ENCODE peak calls at places on chromosomes 13 and 19, in eight cellular contexts. Y, T, U, P, A, M, S and R are unnamed samples.

GRCh38 chr13:73189365-73189764 is 130.6 kb downstream of the KLF5 start:
- DNase-seq in Y (no peak), U (no peak), T (no peak), A (no peak), P (no peak), M (no peak), S (no peak), R (no peak)

GRCh38 chr19:42051166-42052115 is 18.6 kb downstream of the GRIK5 start:
- DNase-seq in P (no peak), U (no peak), M (no peak), T (no peak), Y (no peak), A (no peak), S (no peak), R (no peak)

GRCh38 chr13:51342706-51343105 is 3.2 kb downstream of the SERPINE3 start:
- DNase-seq in M (no peak), T (no peak), S (no peak), A (peak; percentile 76), U (no peak), P (no peak), Y (no peak), R (no peak)

GRCh38 chr19:13841339-13842293 is 35.3 kb upstream of the NANOS3 start:
- DNase-seq in T (no peak), P (no peak), M (no peak), Y (peak; percentile 86), U (peak; percentile 53), S (no peak), A (peak; percentile 48), R (no peak)

GRCh38 chr13:23743269-23743668 is 145.9 kb downstream of the MIPEP start:
- DNase-seq in M (peak; percentile 24), U (peak; percentile 41), P (no peak), T (no peak), S (no peak), A (no peak), Y (no peak), R (no peak)

GRCh38 chr19:52102163-52102562 is 6.6 kb upstream of the ZNF841 start:
- DNase-seq in M (no peak), Y (no peak), P (no peak), A (no peak), U (no peak), S (no peak), T (no peak), R (no peak)

GRCh38 chr19:20863176-20863575 is 59.9 kb upstream of the ZNF85 start:
- DNase-seq in Y (no peak), A (no peak), P (no peak), S (no peak), M (no peak), T (no peak), U (no peak), R (no peak)

GRCh38 chr19:42280761-42281174 is 11.7 kb downstream of the CIC start:
- DNase-seq in Y (peak; percentile 90), S (no peak), A (peak; percentile 21), T (peak; percentile 73), P (no peak), U (no peak), M (no peak), R (no peak)

GRCh38 chr19:43633520-43633919 is 6.1 kb downstream of the CADM4 start:
- DNase-seq in U (no peak), M (no peak), S (no peak), Y (no peak), A (no peak), P (no peak), T (no peak), R (no peak)

GRCh38 chr13:49022472-49023144 is 46.9 kb downstream of the FNDC3A start:
- DNase-seq in M (no peak), U (no peak), Y (no peak), A (peak; percentile 28), T (no peak), P (no peak), S (no peak), R (no peak)

GRCh38 chr13:21998279-21998678 is 327.4 kb downstream of the FGF9 start:
- DNase-seq in Y (no peak), T (no peak), S (no peak), A (no peak), M (no peak), P (no peak), U (no peak), R (peak; percentile 33)

GRCh38 chr19:11624064-11624463 is 26.8 kb downstream of the ZNF627 start:
- DNase-seq in P (no peak), M (no peak), A (peak; percentile 69), Y (no peak), U (no peak), T (no peak), S (no peak), R (no peak)

GRCh38 chr19:49595006-49595818 is 4.2 kb downstream of the PRR12 start:
- DNase-seq in M (no peak), S (no peak), P (no peak), T (no peak), A (no peak), U (no peak), Y (no peak), R (no peak)

GRCh38 chr19:4277051-4277700 is 1.9 kb upstream of the SHD start:
- DNase-seq in T (no peak), S (no peak), P (no peak), U (no peak), A (no peak), M (no peak), Y (no peak), R (no peak)

GRCh38 chr19:18543814-18544475 is 572 bp upstream of the FKBP8 start:
- DNase-seq in S (peak; percentile 41), Y (no peak), P (no peak), M (peak; percentile 88), U (peak; percentile 79), A (peak; percentile 63), T (no peak), R (no peak)

GRCh38 chr19:13621413-13621812 is 115.1 kb upstream of the CACNA1A start:
- DNase-seq in Y (peak; percentile 55), U (peak; percentile 32), A (peak; percentile 80), M (no peak), S (peak; percentile 54), P (no peak), T (no peak), R (no peak)

GRCh38 chr19:19361075-19361594 is 40.5 kb downstream of the MAU2 start:
- DNase-seq in U (peak; percentile 84), A (peak; percentile 84), S (peak; percentile 87), Y (peak; percentile 90), M (peak; percentile 82), P (peak; percentile 57), T (no peak), R (peak; percentile 77)

GRCh38 chr19:35704218-35704617 is at the start of gene ZBTB32:
- DNase-seq in Y (no peak), U (no peak), A (peak; percentile 51), T (no peak), M (no peak), P (no peak), S (peak; percentile 83), R (peak; percentile 62)

GRCh38 chr13:67069117-67069767 is 160.9 kb downstream of the PCDH9 start:
- DNase-seq in Y (no peak), U (peak; percentile 69), T (no peak), P (no peak), S (no peak), M (no peak), A (no peak), R (no peak)

GRCh38 chr19:18846862-18847515 is 15.2 kb downstream of the UPF1 start:
- DNase-seq in Y (peak; percentile 87), P (no peak), S (peak; percentile 87), A (peak; percentile 88), U (peak; percentile 62), M (peak; percentile 78), T (peak; percentile 79), R (peak; percentile 86)

GRCh38 chr13:70795484-70795883 is 687.2 kb upstream of the KLHL1 start:
- DNase-seq in M (no peak), U (no peak), T (no peak), A (no peak), Y (no peak), P (no peak), S (no peak), R (no peak)

GRCh38 chr13:92716749-92717148 is 509.9 kb upstream of the GPC6 start:
- DNase-seq in S (no peak), A (peak; percentile 16), T (no peak), P (no peak), U (no peak), Y (no peak), M (no peak), R (no peak)
- TF ChIP-seq CTCF in S (no peak), A (peak; percentile 49), T (peak; percentile 48), P (peak; percentile 45), U (no peak), Y (peak; percentile 55), M (no peak), R (no peak)

GRCh38 chr19:6343462-6343861 is 10.1 kb upstream of the ACER1 start:
- DNase-seq in Y (no peak), T (no peak), P (no peak), A (no peak), S (no peak), U (peak; percentile 45), M (no peak), R (no peak)

GRCh38 chr19:6334490-6335285 is 1.3 kb upstream of the ACER1 start:
- DNase-seq in T (no peak), A (no peak), S (no peak), M (no peak), P (no peak), Y (no peak), U (no peak), R (no peak)

GRCh38 chr19:6340493-6341201 is 7.2 kb upstream of the ACER1 start:
- DNase-seq in Y (no peak), U (no peak), T (no peak), P (no peak), A (no peak), S (no peak), M (no peak), R (no peak)
- TF ChIP-seq CTCF in Y (no peak), U (no peak), T (no peak), P (no peak), A (no peak), S (no peak), M (no peak), R (peak; percentile 12)

DNA sequence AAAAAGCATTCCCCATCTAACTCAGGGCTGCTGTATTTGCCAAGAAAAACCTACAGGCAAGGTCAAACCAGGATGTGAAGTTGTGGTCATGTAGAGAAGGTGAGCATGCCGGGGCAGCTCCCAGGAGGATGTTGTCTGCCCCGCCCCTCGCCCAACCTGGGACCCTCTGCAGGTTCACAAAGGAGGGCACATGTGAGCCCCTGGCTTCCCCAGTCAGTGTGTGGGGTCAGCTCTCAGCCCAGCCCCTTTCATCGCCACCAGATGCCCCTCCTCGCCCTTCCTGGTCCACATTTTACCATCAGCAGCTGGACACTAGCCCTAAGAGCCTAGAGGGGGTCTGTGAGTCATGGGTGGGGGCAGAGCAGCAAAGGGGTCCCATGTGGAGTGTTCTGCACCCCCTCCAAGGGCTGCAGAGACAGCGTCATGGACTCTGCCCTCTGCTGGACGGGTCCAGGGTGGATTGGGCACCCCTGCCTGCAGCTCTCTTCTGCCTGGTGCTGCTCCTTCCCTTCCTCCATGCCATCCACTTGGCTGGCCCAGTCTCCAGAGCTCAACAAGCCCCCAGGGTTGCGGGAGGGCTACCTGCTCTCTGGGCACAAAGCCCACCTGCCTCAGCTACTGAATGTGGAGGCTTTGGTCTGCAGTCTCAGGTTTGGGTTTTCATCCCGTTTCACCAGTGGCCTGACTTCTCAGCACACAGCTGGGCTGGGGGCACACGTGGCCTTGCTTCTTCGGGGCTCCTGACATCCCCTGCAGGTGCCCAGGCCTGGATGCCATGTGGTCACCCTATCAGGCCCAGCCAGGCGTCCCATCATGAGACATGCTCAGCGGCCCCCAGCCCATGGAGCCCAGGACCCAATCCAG is 3.7 kb downstream of the PLEKHF1 start:
- DNase-seq in Y (peak; percentile 65), P (no peak), T (no peak), U (no peak), S (peak; percentile 41), A (no peak), M (no peak), R (no peak)
- TF ChIP-seq CTCF in Y (no peak), P (no peak), T (no peak), U (peak; percentile 56), S (no peak), A (peak; percentile 33), M (peak; percentile 17), R (no peak)

GRCh38 chr13:106919638-106920037 is 351.7 kb upstream of the ARGLU1 start:
- DNase-seq in A (no peak), U (no peak), P (peak; percentile 2), M (no peak), T (no peak), S (peak; percentile 16), Y (no peak), R (peak; percentile 46)
- TF ChIP-seq CTCF in A (no peak), U (no peak), P (no peak), M (no peak), T (no peak), S (no peak), Y (no peak), R (no peak)